ENCODE peak calls at places on chromosomes 11 and 22, in seven cellular contexts. N is GM12891, C is HepG2, Y is K562, Q is GM12892, F is SK-N-SH, D is GM12878. P is an unnamed sample.

GRCh38 chr11:1654388-1655167 is 25.0 kb downstream of the KRTAP5-5 start:
- DNase-seq in N (no peak), C (no peak), Y (no peak), Q (no peak), F (peak), D (no peak), P (no peak)

GRCh38 chr11:34830648-34831047 is 85.5 kb downstream of the APIP start:
- DNase-seq in N (no peak), C (no peak), Y (no peak), Q (no peak), F (peak), D (no peak), P (no peak)

GRCh38 chr11:69911310-69912160 is 92.3 kb upstream of the FGF3 start:
- DNase-seq in N (no peak), C (no peak), Y (no peak), Q (no peak), F (no peak), D (no peak), P (no peak)

GRCh38 chr11:37264783-37265182 is 666.7 kb upstream of the RAG2 start:
- DNase-seq in N (no peak), C (no peak), Y (no peak), Q (no peak), F (no peak), D (no peak), P (no peak)

GRCh38 chr11:113670149-113670829 is 35.8 kb downstream of the TMPRSS5 start:
- DNase-seq in N (no peak), C (no peak), Y (no peak), Q (no peak), F (no peak), D (no peak), P (no peak)

GRCh38 chr22:18070556-18071306 is 7.1 kb upstream of the PEX26 start:
- DNase-seq in N (no peak), C (peak), Y (no peak), Q (no peak), F (no peak), D (no peak), P (peak)

GRCh38 chr11:17991799-17992433 is 20.9 kb downstream of the SERGEF start:
- DNase-seq in N (peak), C (peak), Y (peak), Q (peak), F (peak), D (no peak), P (no peak)

GRCh38 chr11:46305295-46305694 is 27.8 kb downstream of the CREB3L1 start:
- DNase-seq in N (no peak), C (peak), Y (no peak), Q (no peak), F (peak), D (no peak), P (no peak)

GRCh38 chr22:22069450-22070370 is 87.1 kb upstream of the TOP3B start:
- DNase-seq in N (no peak), C (no peak), Y (no peak), Q (no peak), F (no peak), D (no peak), P (no peak)

GRCh38 chr11:47395225-47396048 is 13.0 kb upstream of the SLC39A13 start:
- DNase-seq in N (no peak), C (no peak), Y (no peak), Q (peak), F (no peak), D (no peak), P (no peak)

GRCh38 chr11:70210051-70210501 is 7.0 kb downstream of the FADD start:
- DNase-seq in N (no peak), C (no peak), Y (no peak), Q (no peak), F (no peak), D (no peak), P (no peak)

GRCh38 chr22:45308624-45309421 is 911 bp upstream of the FAM118A start:
- DNase-seq in N (no peak), C (no peak), Y (no peak), Q (no peak), F (no peak), D (no peak), P (peak)

GRCh38 chr11:124322356-124322755 is 2.4 kb upstream of the OR8D2 start:
- DNase-seq in N (no peak), C (no peak), Y (no peak), Q (no peak), F (no peak), D (no peak), P (no peak)

GRCh38 chr11:103812680-103813079 is 223.8 kb upstream of the DDI1 start:
- DNase-seq in N (no peak), C (no peak), Y (no peak), Q (no peak), F (no peak), D (no peak), P (no peak)

GRCh38 chr11:14422052-14422813 is 63.2 kb upstream of the RRAS2 start:
- DNase-seq in N (no peak), C (peak), Y (peak), Q (no peak), F (peak), D (no peak), P (peak)

GRCh38 chr22:38085056-38085455 is 1.1 kb upstream of the SLC16A8 start:
- DNase-seq in N (no peak), C (no peak), Y (no peak), Q (no peak), F (no peak), D (no peak), P (no peak)

GRCh38 chr11:9293646-9294045 is 20.7 kb downstream of the TMEM41B start:
- DNase-seq in N (no peak), C (no peak), Y (no peak), Q (no peak), F (no peak), D (no peak), P (no peak)

GRCh38 chr22:26550498-26551033 is 38.3 kb upstream of the TFIP11 start:
- DNase-seq in N (no peak), C (peak), Y (no peak), Q (no peak), F (no peak), D (no peak), P (no peak)

GRCh38 chr22:21718492-21718891 is 17.1 kb downstream of the YPEL1 start:
- DNase-seq in N (no peak), C (no peak), Y (no peak), Q (no peak), F (no peak), D (no peak), P (no peak)

GRCh38 chr22:20434773-20435172 is 2.9 kb downstream of the SCARF2 start:
- DNase-seq in N (no peak), C (no peak), Y (no peak), Q (no peak), F (no peak), D (no peak), P (no peak)
- TF ChIP-seq TAF1 in N (no peak), C (no peak), Y (no peak), Q (no peak), F (no peak), D (no peak), P (no peak)

GRCh38 chr11:92347404-92347803 is 122.8 kb downstream of the FAT3 start:
- DNase-seq in N (no peak), C (no peak), Y (no peak), Q (no peak), F (no peak), D (no peak), P (no peak)
- TF ChIP-seq TAF1 in N (no peak), C (no peak), Y (no peak), Q (no peak), F (no peak), D (no peak), P (no peak)

GRCh38 chr11:65982824-65983588 is 19.0 kb downstream of the EIF1AD start:
- DNase-seq in N (no peak), C (no peak), Y (no peak), Q (no peak), F (peak), D (no peak), P (no peak)

GRCh38 chr11:65981972-65982823 is 19.8 kb downstream of the EIF1AD start:
- DNase-seq in N (no peak), C (no peak), Y (no peak), Q (no peak), F (peak), D (no peak), P (no peak)

GRCh38 chr11:65983589-65983987 is 18.4 kb downstream of the EIF1AD start:
- DNase-seq in N (no peak), C (no peak), Y (no peak), Q (no peak), F (no peak), D (no peak), P (no peak)

GRCh38 chr11:65979261-65979759 is 17.8 kb downstream of the SART1 start:
- DNase-seq in N (no peak), C (no peak), Y (no peak), Q (no peak), F (peak), D (no peak), P (no peak)

GRCh38 chr11:65981101-65981740 is 19.7 kb downstream of the SART1 start:
- DNase-seq in N (no peak), C (no peak), Y (no peak), Q (no peak), F (peak), D (no peak), P (no peak)
- TF ChIP-seq TAF1 in N (no peak), C (no peak), Y (no peak), Q (no peak), F (no peak), D (no peak), P (no peak)

GRCh38 chr11:28144808-28145207 is 36.6 kb downstream of the METTL15 start:
- DNase-seq in N (no peak), C (no peak), Y (no peak), Q (no peak), F (no peak), D (no peak), P (no peak)
- TF ChIP-seq TAF1 in N (no peak), C (no peak), Y (no peak), Q (no peak), F (no peak), D (no peak), P (no peak)

DNA sequence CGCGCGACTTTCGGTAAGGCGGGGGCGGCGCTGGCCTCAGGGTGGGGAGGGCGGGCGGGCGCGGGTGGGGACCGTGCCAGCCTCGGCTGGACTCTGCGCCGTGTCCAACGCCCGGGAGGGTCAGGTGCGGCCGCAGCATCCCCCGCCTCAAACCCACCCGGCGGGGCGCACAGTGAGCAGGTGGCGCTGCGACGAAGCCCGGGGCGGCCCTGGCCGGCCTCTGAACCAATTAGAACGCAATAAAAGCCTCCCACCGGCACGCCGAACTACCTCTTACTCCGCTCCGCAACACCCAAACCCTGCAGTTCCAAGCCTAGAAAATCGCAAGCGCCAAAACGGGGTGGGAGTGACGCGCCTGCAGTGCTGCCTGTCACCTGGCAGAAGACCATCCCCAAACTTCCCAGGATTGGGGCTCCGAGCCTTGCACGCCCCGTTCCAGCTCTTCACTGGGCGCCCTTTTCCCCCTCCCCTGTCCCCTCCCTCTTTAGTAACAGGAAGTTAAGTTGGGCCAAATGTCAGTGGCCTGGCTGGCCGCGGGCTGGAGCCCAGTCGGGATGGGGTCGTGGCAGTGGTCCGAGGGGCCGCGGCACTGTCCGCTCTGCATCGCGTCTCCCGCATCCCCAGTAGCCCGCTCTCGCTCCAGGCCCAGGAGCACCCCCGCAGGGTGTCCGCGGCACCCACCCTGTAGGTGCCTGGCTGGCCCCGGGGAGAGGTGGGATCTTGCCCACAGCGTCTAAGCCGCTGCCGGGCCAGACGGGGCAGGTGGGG is 508 bp downstream of the MICAL2 start:
- DNase-seq in N (peak), C (no peak), Y (no peak), Q (peak), F (peak), D (no peak), P (peak)
- TF ChIP-seq TAF1 in N (no peak), C (no peak), Y (no peak), Q (no peak), F (no peak), D (no peak), P (no peak)

GRCh38 chr11:122229611-122230386 is 113.8 kb upstream of the BLID start:
- DNase-seq in N (no peak), C (peak), Y (no peak), Q (no peak), F (no peak), D (no peak), P (peak)
- TF ChIP-seq TAF1 in N (no peak), C (no peak), Y (no peak), Q (no peak), F (no peak), D (no peak), P (no peak)

DNA sequence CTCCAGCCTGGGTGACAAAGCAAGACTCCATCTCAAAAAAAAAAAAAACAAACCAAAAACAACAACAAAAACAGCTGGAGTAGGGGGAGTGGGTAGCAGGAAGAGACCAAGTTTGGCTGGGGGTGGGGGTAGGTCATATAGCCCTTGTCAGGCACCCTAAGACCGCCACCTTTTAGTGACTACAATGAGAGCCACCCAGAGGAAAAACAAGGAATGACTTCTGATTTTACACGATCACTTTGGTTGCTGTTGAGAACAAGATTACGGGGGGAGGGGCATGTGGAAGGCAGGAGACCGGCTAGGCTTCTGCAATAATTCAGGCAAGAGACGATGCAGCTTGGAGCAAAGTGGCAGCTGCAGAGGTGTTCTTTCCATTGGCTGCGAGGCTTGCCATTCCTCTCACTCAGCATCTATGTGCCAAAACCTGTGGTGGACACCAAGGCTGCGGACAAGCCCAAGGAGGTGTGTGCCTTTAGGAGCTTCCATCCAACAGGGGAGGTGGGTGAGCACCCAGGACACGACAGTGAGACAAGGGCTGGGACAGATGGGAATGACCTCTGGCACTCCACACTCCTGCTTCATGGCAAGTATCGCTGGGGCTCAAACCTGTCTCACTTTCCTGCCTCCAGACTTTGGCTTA is 1.7 kb downstream of the RPS19BP1 start:
- DNase-seq in N (no peak), C (peak), Y (peak), Q (no peak), F (peak), D (no peak), P (no peak)
- TF ChIP-seq TAF1 in N (no peak), C (no peak), Y (peak), Q (no peak), F (no peak), D (no peak), P (no peak)

GRCh38 chr22:31136711-31137110 is 3.6 kb downstream of the PLA2G3 start:
- DNase-seq in N (no peak), C (no peak), Y (no peak), Q (no peak), F (peak), D (no peak), P (no peak)

GRCh38 chr22:31139066-31139465 is 1.2 kb downstream of the PLA2G3 start:
- DNase-seq in N (no peak), C (no peak), Y (no peak), Q (no peak), F (peak), D (no peak), P (no peak)

GRCh38 chr22:31139866-31140716 is at the start of gene PLA2G3:
- DNase-seq in N (no peak), C (peak), Y (peak), Q (no peak), F (peak), D (no peak), P (peak)

GRCh38 chr22:31137721-31138120 is 2.6 kb downstream of the PLA2G3 start:
- DNase-seq in N (no peak), C (no peak), Y (no peak), Q (no peak), F (peak), D (no peak), P (no peak)

DNA sequence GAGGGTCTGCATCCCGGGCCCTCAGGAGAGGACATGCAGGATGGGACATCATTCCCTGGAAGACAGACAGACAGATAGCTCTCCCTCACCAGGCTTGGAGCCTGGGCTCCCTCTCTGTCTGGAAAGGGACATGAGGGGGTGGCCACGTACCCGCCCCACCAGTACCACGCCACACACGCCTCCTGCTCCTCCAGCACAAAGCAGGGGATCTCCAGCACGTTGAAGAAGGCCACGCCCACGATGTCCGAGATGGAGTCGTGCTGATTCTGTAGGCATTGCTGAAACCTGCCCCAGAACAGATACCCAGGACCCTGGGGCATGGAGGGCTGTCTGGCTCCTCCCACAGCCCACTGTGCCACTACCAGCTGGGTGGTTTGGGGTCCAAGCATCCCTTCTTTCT is 2.2 kb downstream of the PLA2G3 start:
- DNase-seq in N (no peak), C (no peak), Y (no peak), Q (no peak), F (peak), D (no peak), P (no peak)
- TF ChIP-seq TAF1 in N (no peak), C (no peak), Y (no peak), Q (no peak), F (no peak), D (no peak), P (no peak)